ENCODE peak calls at places on chromosomes 7 and 10, in eight cellular contexts. R is stomach, J is HCT116, G is transverse colon, I is sigmoid colon, Q is spleen, S is HepG2, M is upper lobe of left lung. L is an unnamed sample.

GRCh38 chr10:100826661-100826982 is 81.2 kb downstream of the PAX2 start:
- DNase-seq in R (no peak), J (no peak), G (no peak), I (no peak), Q (no peak), S (no peak), M (no peak), L (no peak)

GRCh38 chr10:2933519-2933918 is 133.8 kb upstream of the PFKP start:
- DNase-seq in R (no peak), J (no peak), G (no peak), I (no peak), Q (no peak), S (no peak), M (no peak), L (no peak)

GRCh38 chr10:4344544-4344994 is 481.4 kb upstream of the AKR1E2 start:
- DNase-seq in R (no peak), J (peak), G (peak), I (peak), Q (no peak), S (no peak), M (peak), L (no peak)

GRCh38 chr10:131722121-131722520 is 178.7 kb upstream of the PPP2R2D start:
- DNase-seq in R (no peak), J (no peak), G (no peak), I (no peak), Q (peak), S (no peak), M (no peak), L (no peak)

GRCh38 chr10:30902621-30903396 is 128.9 kb downstream of the ZNF438 start:
- DNase-seq in R (no peak), J (no peak), G (no peak), I (no peak), Q (peak), S (no peak), M (no peak), L (no peak)

GRCh38 chr7:36188266-36188665 is 35.2 kb downstream of the EEPD1 start:
- DNase-seq in R (no peak), J (no peak), G (no peak), I (no peak), Q (no peak), S (no peak), M (no peak), L (no peak)

GRCh38 chr7:31095286-31096197 is 43.4 kb downstream of the ADCYAP1R1 start:
- DNase-seq in R (peak), J (no peak), G (no peak), I (peak), Q (peak), S (no peak), M (peak), L (no peak)

GRCh38 chr10:117134084-117135025 is 3.7 kb downstream of the VAX1 start:
- DNase-seq in R (no peak), J (no peak), G (no peak), I (no peak), Q (no peak), S (no peak), M (no peak), L (no peak)

GRCh38 chr10:26612151-26612915 is 85.2 kb upstream of the PDSS1 start:
- DNase-seq in R (peak), J (no peak), G (peak), I (no peak), Q (no peak), S (no peak), M (no peak), L (no peak)

GRCh38 chr10:3248526-3249255 is 76.1 kb upstream of the PITRM1 start:
- DNase-seq in R (no peak), J (peak), G (no peak), I (no peak), Q (no peak), S (no peak), M (no peak), L (no peak)

GRCh38 chr10:132374176-132374575 is 22.8 kb upstream of the PWWP2B start:
- DNase-seq in R (no peak), J (no peak), G (no peak), I (peak), Q (peak), S (no peak), M (no peak), L (no peak)

GRCh38 chr10:85012305-85012704 is 683.9 kb downstream of the CCSER2 start:
- DNase-seq in R (no peak), J (no peak), G (no peak), I (no peak), Q (no peak), S (no peak), M (no peak), L (no peak)

GRCh38 chr10:68899186-68899745 is 1.8 kb upstream of the DDX50 start:
- DNase-seq in R (no peak), J (no peak), G (no peak), I (no peak), Q (no peak), S (no peak), M (no peak), L (no peak)

GRCh38 chr10:49058341-49059255 is 56.7 kb downstream of the VSTM4 start:
- DNase-seq in R (no peak), J (no peak), G (no peak), I (no peak), Q (no peak), S (no peak), M (no peak), L (no peak)

GRCh38 chr10:5890519-5890878 is 456 bp downstream of the FBH1 start:
- DNase-seq in R (no peak), J (no peak), G (peak), I (peak), Q (no peak), S (peak), M (peak), L (no peak)

GRCh38 chr7:120933475-120933874 is 17.1 kb upstream of the ING3 start:
- DNase-seq in R (no peak), J (no peak), G (no peak), I (no peak), Q (no peak), S (no peak), M (no peak), L (no peak)

GRCh38 chr10:71382028-71382427 is 14.7 kb upstream of the CDH23 start:
- DNase-seq in R (no peak), J (no peak), G (no peak), I (no peak), Q (no peak), S (no peak), M (no peak), L (no peak)

DNA sequence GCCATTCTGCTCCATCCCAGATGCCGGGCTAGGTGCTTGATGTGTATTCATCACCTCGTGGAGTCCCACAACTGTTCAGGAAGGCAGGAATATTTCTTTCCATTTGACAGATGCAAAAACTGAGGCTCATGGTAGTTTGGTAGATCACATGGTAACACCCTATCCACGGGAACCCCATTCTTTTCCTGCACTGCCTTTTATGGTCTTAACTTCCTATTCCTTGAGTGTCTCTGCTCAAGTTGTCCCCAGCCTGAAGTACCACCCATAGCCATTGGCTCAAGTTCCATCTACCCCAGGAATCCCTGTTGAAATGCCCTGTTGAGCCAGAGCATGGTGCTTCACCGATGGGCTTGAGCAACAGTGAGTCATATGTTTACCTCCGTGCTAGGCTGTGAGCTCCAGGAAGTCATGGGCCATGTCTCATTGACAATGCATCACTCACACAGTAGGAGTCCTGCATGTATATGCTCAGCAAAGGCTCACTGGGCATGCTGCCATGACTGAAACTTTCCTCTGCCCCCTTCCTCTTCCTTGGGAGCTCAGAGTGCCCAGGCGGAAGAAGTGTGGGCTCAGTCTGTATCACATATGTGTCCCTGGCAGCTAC is 71.7 kb upstream of the ADAM12 start:
- DNase-seq in R (no peak), J (peak), G (no peak), I (no peak), Q (no peak), S (peak), M (peak), L (no peak)
- TF ChIP-seq POLR2AphosphoS5 in R (no peak), J (no peak), G (no peak), I (no peak), Q (no peak), S (no peak), M (no peak), L (no peak)

GRCh38 chr10:75511011-75511410 is 79.6 kb downstream of the LRMDA start:
- DNase-seq in R (no peak), J (no peak), G (no peak), I (no peak), Q (no peak), S (no peak), M (no peak), L (no peak)

GRCh38 chr10:75513292-75513691 is 81.9 kb downstream of the LRMDA start:
- DNase-seq in R (no peak), J (no peak), G (no peak), I (no peak), Q (no peak), S (no peak), M (no peak), L (no peak)

GRCh38 chr10:75508814-75509306 is 77.4 kb downstream of the LRMDA start:
- DNase-seq in R (no peak), J (no peak), G (no peak), I (no peak), Q (no peak), S (no peak), M (no peak), L (no peak)

GRCh38 chr10:75514830-75515229 is 83.4 kb downstream of the LRMDA start:
- DNase-seq in R (no peak), J (no peak), G (no peak), I (no peak), Q (no peak), S (no peak), M (no peak), L (no peak)

DNA sequence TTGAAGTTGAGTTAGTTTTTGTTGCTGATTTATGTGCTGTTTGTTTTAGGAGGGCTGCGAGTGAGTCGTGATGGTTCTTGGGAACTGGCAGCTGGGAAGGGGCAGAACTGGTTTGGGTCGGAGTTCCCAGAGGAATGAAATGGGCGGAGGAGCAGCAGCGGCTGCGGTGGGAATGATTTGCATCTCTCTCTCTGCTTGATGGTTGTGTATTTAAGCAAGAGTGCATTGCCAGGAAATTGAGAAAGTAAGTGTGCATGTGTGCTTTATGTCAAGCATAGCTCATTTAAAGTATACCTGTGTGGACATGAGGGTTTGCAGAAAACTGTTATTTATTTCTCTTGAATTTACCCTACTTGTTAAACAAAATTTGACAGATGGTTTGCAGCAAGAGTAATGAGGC is 81.1 kb downstream of the LRMDA start:
- DNase-seq in R (peak), J (no peak), G (no peak), I (peak), Q (no peak), S (no peak), M (peak), L (peak)
- H3K27ac ChIP-seq in R (no peak), J (no peak), G (peak), I (peak), Q (no peak), S (no peak), M (no peak), L (no peak)

GRCh38 chr7:88888684-88889083 is 93.1 kb upstream of the TEX47 start:
- DNase-seq in R (no peak), J (peak), G (no peak), I (no peak), Q (no peak), S (no peak), M (no peak), L (no peak)
- TF ChIP-seq POLR2A in R (no peak), J (no peak), G (no peak), I (no peak), Q (no peak), S (no peak), M (no peak), L (no peak)

GRCh38 chr10:78312197-78313046 is 278.8 kb downstream of the RPS24 start:
- DNase-seq in R (no peak), J (no peak), G (no peak), I (peak), Q (no peak), S (no peak), M (no peak), L (peak)
- TF ChIP-seq POLR2AphosphoS5 in R (peak), J (no peak), G (peak), I (peak), Q (no peak), S (no peak), M (no peak), L (no peak)

GRCh38 chr10:64368298-64368697 is 847.1 kb downstream of the REEP3 start:
- DNase-seq in R (no peak), J (no peak), G (no peak), I (no peak), Q (no peak), S (peak), M (no peak), L (no peak)
- H3K27ac ChIP-seq in R (no peak), J (no peak), G (no peak), I (no peak), Q (no peak), S (no peak), M (no peak), L (no peak)

GRCh38 chr10:115005771-115006170 is 67.8 kb downstream of the TRUB1 start:
- DNase-seq in R (no peak), J (no peak), G (no peak), I (no peak), Q (no peak), S (no peak), M (no peak), L (no peak)

GRCh38 chr10:115004236-115004862 is 66.4 kb downstream of the TRUB1 start:
- DNase-seq in R (no peak), J (no peak), G (no peak), I (no peak), Q (no peak), S (no peak), M (no peak), L (no peak)

GRCh38 chr10:114996542-114996941 is 58.5 kb downstream of the TRUB1 start:
- DNase-seq in R (no peak), J (no peak), G (no peak), I (no peak), Q (no peak), S (no peak), M (no peak), L (no peak)

GRCh38 chr10:114998993-114999392 is 61.0 kb downstream of the TRUB1 start:
- DNase-seq in R (no peak), J (no peak), G (no peak), I (no peak), Q (no peak), S (no peak), M (no peak), L (no peak)

GRCh38 chr10:115001506-115002381 is 63.7 kb downstream of the TRUB1 start:
- DNase-seq in R (no peak), J (no peak), G (no peak), I (no peak), Q (no peak), S (no peak), M (no peak), L (no peak)
- TF ChIP-seq POLR2A in R (no peak), J (no peak), G (no peak), I (no peak), Q (no peak), S (no peak), M (no peak), L (no peak)

L was measured in prostate gland.